ENCODE peak calls at places on chromosomes 13 and 19, in five cellular contexts. One of them, this sample, is unnamed.

GRCh38 chr13:25085125-25085742 is 10.7 kb upstream of the PABPC3 start:
- DNase-seq in trophoblast cell: peak
- DNase-seq in mesenchymal stem cell: peak
- DNase-seq in H9: peak
- DNase-seq in H1: no peak
- DNase-seq in this sample: peak

GRCh38 chr19:28608292-28608691 is 604.7 kb downstream of the UQCRFS1 start:
- DNase-seq in trophoblast cell: no peak
- DNase-seq in mesenchymal stem cell: no peak
- DNase-seq in H9: no peak
- DNase-seq in H1: no peak
- DNase-seq in this sample: no peak

GRCh38 chr13:77345150-77345780 is 18.4 kb upstream of the MYCBP2 start:
- DNase-seq in trophoblast cell: peak
- DNase-seq in mesenchymal stem cell: no peak
- DNase-seq in H9: no peak
- DNase-seq in H1: no peak
- DNase-seq in this sample: no peak

GRCh38 chr19:1213391-1214286 is 8.1 kb downstream of the STK11 start:
- DNase-seq in trophoblast cell: peak
- DNase-seq in mesenchymal stem cell: peak
- DNase-seq in H9: no peak
- DNase-seq in H1: no peak
- DNase-seq in this sample: no peak

GRCh38 chr19:31648347-31648746 is 299.1 kb upstream of the TSHZ3 start:
- DNase-seq in trophoblast cell: no peak
- DNase-seq in mesenchymal stem cell: peak
- DNase-seq in H9: no peak
- DNase-seq in H1: no peak
- DNase-seq in this sample: no peak

GRCh38 chr13:20340759-20341161 is 108.6 kb upstream of the GJB6 start:
- DNase-seq in trophoblast cell: no peak
- DNase-seq in mesenchymal stem cell: no peak
- DNase-seq in H9: no peak
- DNase-seq in H1: no peak
- DNase-seq in this sample: no peak

GRCh38 chr13:72959643-72960042 is 99.2 kb upstream of the KLF5 start:
- DNase-seq in trophoblast cell: no peak
- DNase-seq in mesenchymal stem cell: no peak
- DNase-seq in H9: no peak
- DNase-seq in H1: no peak
- DNase-seq in this sample: no peak

GRCh38 chr13:40388617-40389016 is 277.8 kb downstream of the FOXO1 start:
- DNase-seq in trophoblast cell: no peak
- DNase-seq in mesenchymal stem cell: peak
- DNase-seq in H9: no peak
- DNase-seq in H1: no peak
- DNase-seq in this sample: no peak

GRCh38 chr13:32229443-32229842 is 85.7 kb downstream of the ZAR1L start:
- DNase-seq in trophoblast cell: peak
- DNase-seq in mesenchymal stem cell: no peak
- DNase-seq in H9: no peak
- DNase-seq in H1: no peak
- DNase-seq in this sample: no peak

GRCh38 chr19:45455707-45456499 is 11.9 kb upstream of the FOSB start:
- DNase-seq in trophoblast cell: peak
- DNase-seq in mesenchymal stem cell: peak
- DNase-seq in H9: peak
- DNase-seq in H1: peak
- DNase-seq in this sample: no peak

GRCh38 chr19:5444431-5444830 is 10.8 kb upstream of the ZNRF4 start:
- DNase-seq in trophoblast cell: no peak
- DNase-seq in mesenchymal stem cell: no peak
- DNase-seq in H9: no peak
- DNase-seq in H1: no peak
- DNase-seq in this sample: no peak
- H2BK12ac ChIP-seq in trophoblast cell: no peak
- H2BK12ac ChIP-seq in mesenchymal stem cell: no peak
- H2BK12ac ChIP-seq in H9: no peak
- H2BK12ac ChIP-seq in H1: no peak
- H2BK12ac ChIP-seq in this sample: no peak

GRCh38 chr19:15294591-15294990 is 37.7 kb downstream of the BRD4 start:
- DNase-seq in trophoblast cell: no peak
- DNase-seq in mesenchymal stem cell: no peak
- DNase-seq in H9: no peak
- DNase-seq in H1: no peak
- DNase-seq in this sample: no peak

GRCh38 chr19:15291666-15292065 is 40.7 kb downstream of the BRD4 start:
- DNase-seq in trophoblast cell: no peak
- DNase-seq in mesenchymal stem cell: peak
- DNase-seq in H9: no peak
- DNase-seq in H1: no peak
- DNase-seq in this sample: no peak

GRCh38 chr19:15292140-15292539 is 40.2 kb downstream of the BRD4 start:
- DNase-seq in trophoblast cell: no peak
- DNase-seq in mesenchymal stem cell: no peak
- DNase-seq in H9: no peak
- DNase-seq in H1: no peak
- DNase-seq in this sample: no peak

GRCh38 chr19:15293751-15294505 is 38.4 kb downstream of the BRD4 start:
- DNase-seq in trophoblast cell: no peak
- DNase-seq in mesenchymal stem cell: peak
- DNase-seq in H9: no peak
- DNase-seq in H1: no peak
- DNase-seq in this sample: no peak

GRCh38 chr19:15292847-15293582 is 39.3 kb downstream of the BRD4 start:
- DNase-seq in trophoblast cell: no peak
- DNase-seq in mesenchymal stem cell: no peak
- DNase-seq in H9: no peak
- DNase-seq in H1: no peak
- DNase-seq in this sample: no peak
- H3K27ac ChIP-seq in trophoblast cell: no peak
- H3K27ac ChIP-seq in mesenchymal stem cell: no peak
- H3K27ac ChIP-seq in H9: no peak
- H3K27ac ChIP-seq in H1: no peak
- H3K27ac ChIP-seq in this sample: no peak

DNA sequence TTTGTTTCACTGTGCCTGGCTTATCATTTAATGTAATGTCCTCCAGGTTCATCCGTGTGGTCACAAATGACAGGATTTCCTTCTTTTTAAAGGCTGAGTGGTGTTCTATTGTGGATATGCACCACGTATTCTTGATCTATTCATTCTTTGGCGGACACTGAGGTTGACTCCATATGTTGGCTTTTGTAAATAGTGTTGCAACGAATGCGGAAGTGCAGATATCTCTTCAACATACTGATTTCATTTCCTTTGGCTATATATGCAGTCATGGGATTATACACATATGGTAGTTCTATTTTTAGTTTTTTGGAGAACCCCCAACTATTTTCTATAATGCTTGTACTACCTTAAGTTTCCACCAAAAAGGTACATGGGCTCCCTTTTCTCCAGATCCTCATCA is 13.0 kb downstream of the OR7A5 start:
- DNase-seq in trophoblast cell: no peak
- DNase-seq in mesenchymal stem cell: no peak
- DNase-seq in H9: no peak
- DNase-seq in H1: no peak
- DNase-seq in this sample: no peak
- H3K18ac ChIP-seq in trophoblast cell: no peak
- H3K18ac ChIP-seq in mesenchymal stem cell: no peak
- H3K18ac ChIP-seq in H9: no peak
- H3K18ac ChIP-seq in H1: no peak
- H3K18ac ChIP-seq in this sample: no peak

GRCh38 chr19:3272532-3272931 is 48.1 kb downstream of the CELF5 start:
- DNase-seq in trophoblast cell: no peak
- DNase-seq in mesenchymal stem cell: no peak
- DNase-seq in H9: no peak
- DNase-seq in H1: no peak
- DNase-seq in this sample: no peak
- H2BK12ac ChIP-seq in trophoblast cell: no peak
- H2BK12ac ChIP-seq in mesenchymal stem cell: no peak
- H2BK12ac ChIP-seq in H9: no peak
- H2BK12ac ChIP-seq in H1: no peak
- H2BK12ac ChIP-seq in this sample: no peak

DNA sequence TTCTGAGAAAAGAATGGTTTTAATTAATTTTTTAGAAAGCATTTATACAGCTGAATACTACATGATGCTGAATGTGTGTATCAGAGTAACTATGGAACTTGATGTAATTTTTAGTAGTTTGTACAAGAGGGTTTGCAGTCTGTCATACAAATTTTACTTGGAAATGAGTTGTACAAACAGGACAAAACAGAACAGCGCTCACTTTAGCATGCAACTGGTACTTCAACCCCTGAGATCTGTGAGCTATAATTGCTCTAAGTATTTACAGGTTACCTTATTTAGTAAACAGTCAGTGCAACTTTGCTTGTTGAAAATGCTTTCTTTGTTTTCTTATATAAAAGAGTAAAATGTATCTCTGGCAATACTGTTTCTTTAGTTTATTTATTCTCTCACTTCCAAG is 719 bp downstream of the TNFRSF19 start:
- DNase-seq in trophoblast cell: no peak
- DNase-seq in mesenchymal stem cell: no peak
- DNase-seq in H9: no peak
- DNase-seq in H1: no peak
- DNase-seq in this sample: no peak
- H3K27ac ChIP-seq in trophoblast cell: peak
- H3K27ac ChIP-seq in mesenchymal stem cell: no peak
- H3K27ac ChIP-seq in H9: no peak
- H3K27ac ChIP-seq in H1: no peak
- H3K27ac ChIP-seq in this sample: no peak

GRCh38 chr13:46893820-46894533 is 2.9 kb downstream of the HTR2A start:
- DNase-seq in trophoblast cell: peak
- DNase-seq in mesenchymal stem cell: peak
- DNase-seq in H9: peak
- DNase-seq in H1: peak
- DNase-seq in this sample: peak
- H3K18ac ChIP-seq in trophoblast cell: no peak
- H3K18ac ChIP-seq in mesenchymal stem cell: peak
- H3K18ac ChIP-seq in H9: no peak
- H3K18ac ChIP-seq in H1: no peak
- H3K18ac ChIP-seq in this sample: peak

DNA sequence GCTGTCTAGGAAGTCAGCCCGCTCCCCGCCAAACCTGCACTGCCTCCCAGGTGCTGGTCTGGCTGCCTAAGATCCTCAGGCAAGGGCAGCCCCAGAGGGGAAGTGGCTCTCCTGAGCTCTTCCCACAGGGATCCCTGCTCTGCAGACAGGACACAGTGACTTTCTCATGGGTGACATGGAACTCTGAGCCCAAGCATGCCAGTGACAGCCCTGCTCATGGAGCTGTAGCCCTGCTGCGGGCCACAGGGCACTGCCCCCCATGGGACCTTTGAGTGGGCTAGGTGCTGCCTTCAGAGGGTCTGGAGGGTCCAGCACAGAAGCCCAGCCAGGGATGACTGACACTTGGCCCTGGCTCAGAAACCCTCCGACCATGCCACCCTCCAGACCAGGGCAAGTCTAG is 109.1 kb downstream of the TUBA3C start:
- DNase-seq in trophoblast cell: no peak
- DNase-seq in mesenchymal stem cell: no peak
- DNase-seq in H9: no peak
- DNase-seq in H1: no peak
- DNase-seq in this sample: no peak
- H2BK12ac ChIP-seq in trophoblast cell: no peak
- H2BK12ac ChIP-seq in mesenchymal stem cell: no peak
- H2BK12ac ChIP-seq in H9: no peak
- H2BK12ac ChIP-seq in H1: no peak
- H2BK12ac ChIP-seq in this sample: no peak

DNA sequence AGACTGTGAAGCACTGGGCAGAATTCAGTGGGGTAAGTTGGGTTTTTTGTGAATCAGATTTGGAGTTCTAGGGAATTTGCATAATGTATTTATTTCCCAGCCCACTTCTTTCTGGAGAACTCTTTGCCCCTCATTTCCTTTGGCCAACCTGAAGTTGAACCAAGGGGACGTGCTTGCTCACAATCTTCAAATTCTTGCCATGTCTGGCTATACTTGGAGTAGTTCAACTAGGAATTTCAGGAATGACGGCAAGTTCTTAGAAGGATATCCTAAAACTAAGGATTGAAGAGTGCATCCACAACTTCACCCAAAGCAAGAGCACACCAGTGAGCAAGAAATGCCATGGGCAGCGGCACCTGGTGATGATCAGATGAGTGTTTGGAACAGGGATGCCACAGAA is 88.5 kb downstream of the TEX26 start:
- DNase-seq in trophoblast cell: no peak
- DNase-seq in mesenchymal stem cell: no peak
- DNase-seq in H9: no peak
- DNase-seq in H1: no peak
- DNase-seq in this sample: no peak
- H3K27ac ChIP-seq in trophoblast cell: no peak
- H3K27ac ChIP-seq in mesenchymal stem cell: no peak
- H3K27ac ChIP-seq in H9: no peak
- H3K27ac ChIP-seq in H1: no peak
- H3K27ac ChIP-seq in this sample: no peak

GRCh38 chr19:40718774-40719391 is 2.0 kb downstream of the ITPKC start:
- DNase-seq in trophoblast cell: peak
- DNase-seq in mesenchymal stem cell: peak
- DNase-seq in H9: peak
- DNase-seq in H1: no peak
- DNase-seq in this sample: no peak
- H3K18ac ChIP-seq in trophoblast cell: peak
- H3K18ac ChIP-seq in mesenchymal stem cell: peak
- H3K18ac ChIP-seq in H9: no peak
- H3K18ac ChIP-seq in H1: no peak
- H3K18ac ChIP-seq in this sample: peak